ENCODE peak calls at places on chromosomes 5 and 9, in six cellular contexts. One of them, this sample, is unnamed.

GRCh38 chr5:17317499-17317898 is 100.1 kb downstream of the BASP1 start:
- DNase-seq in sciatic nerve: no peak
- DNase-seq in activated gamma-delta T cell treated with anti-CD3 and anti-CD28 coated beads, Interleukin-2, amount 50 U/mL, for 16 hours: no peak
- DNase-seq in GM06990: peak
- DNase-seq in T-helper 9 cell: no peak
- DNase-seq in ACHN: no peak
- DNase-seq in this sample: no peak

GRCh38 chr5:60597570-60597969 is 102.4 kb downstream of the DEPDC1B start:
- DNase-seq in sciatic nerve: no peak
- DNase-seq in activated gamma-delta T cell treated with anti-CD3 and anti-CD28 coated beads, Interleukin-2, amount 50 U/mL, for 16 hours: no peak
- DNase-seq in GM06990: peak
- DNase-seq in T-helper 9 cell: no peak
- DNase-seq in ACHN: no peak
- DNase-seq in this sample: no peak

GRCh38 chr9:73701415-73702057 is 549.9 kb downstream of the ANXA1 start:
- DNase-seq in sciatic nerve: no peak
- DNase-seq in activated gamma-delta T cell treated with anti-CD3 and anti-CD28 coated beads, Interleukin-2, amount 50 U/mL, for 16 hours: no peak
- DNase-seq in GM06990: no peak
- DNase-seq in T-helper 9 cell: no peak
- DNase-seq in ACHN: peak
- DNase-seq in this sample: no peak

GRCh38 chr9:100011062-100011681 is 87.6 kb downstream of the ERP44 start:
- DNase-seq in sciatic nerve: no peak
- DNase-seq in activated gamma-delta T cell treated with anti-CD3 and anti-CD28 coated beads, Interleukin-2, amount 50 U/mL, for 16 hours: peak
- DNase-seq in GM06990: peak
- DNase-seq in T-helper 9 cell: peak
- DNase-seq in ACHN: peak
- DNase-seq in this sample: no peak

GRCh38 chr5:148837383-148837782 is 11.0 kb downstream of the ADRB2 start:
- DNase-seq in sciatic nerve: no peak
- DNase-seq in activated gamma-delta T cell treated with anti-CD3 and anti-CD28 coated beads, Interleukin-2, amount 50 U/mL, for 16 hours: no peak
- DNase-seq in GM06990: no peak
- DNase-seq in T-helper 9 cell: no peak
- DNase-seq in ACHN: no peak
- DNase-seq in this sample: no peak

GRCh38 chr9:135776893-135777622 is 75.1 kb downstream of the KCNT1 start:
- DNase-seq in sciatic nerve: no peak
- DNase-seq in activated gamma-delta T cell treated with anti-CD3 and anti-CD28 coated beads, Interleukin-2, amount 50 U/mL, for 16 hours: no peak
- DNase-seq in GM06990: no peak
- DNase-seq in T-helper 9 cell: no peak
- DNase-seq in ACHN: no peak
- DNase-seq in this sample: no peak

GRCh38 chr5:5235685-5236084 is 95.6 kb downstream of the ADAMTS16 start:
- DNase-seq in sciatic nerve: no peak
- DNase-seq in activated gamma-delta T cell treated with anti-CD3 and anti-CD28 coated beads, Interleukin-2, amount 50 U/mL, for 16 hours: no peak
- DNase-seq in GM06990: no peak
- DNase-seq in T-helper 9 cell: no peak
- DNase-seq in ACHN: no peak
- DNase-seq in this sample: no peak

GRCh38 chr9:94656190-94656589 is 16.9 kb upstream of the FBP1 start:
- DNase-seq in sciatic nerve: no peak
- DNase-seq in activated gamma-delta T cell treated with anti-CD3 and anti-CD28 coated beads, Interleukin-2, amount 50 U/mL, for 16 hours: no peak
- DNase-seq in GM06990: peak
- DNase-seq in T-helper 9 cell: no peak
- DNase-seq in ACHN: no peak
- DNase-seq in this sample: no peak

GRCh38 chr9:122807271-122807900 is 7.5 kb downstream of the OR1K1 start:
- DNase-seq in sciatic nerve: no peak
- DNase-seq in activated gamma-delta T cell treated with anti-CD3 and anti-CD28 coated beads, Interleukin-2, amount 50 U/mL, for 16 hours: no peak
- DNase-seq in GM06990: no peak
- DNase-seq in T-helper 9 cell: no peak
- DNase-seq in ACHN: no peak
- DNase-seq in this sample: no peak

GRCh38 chr5:107743357-107744000 is 72.7 kb upstream of the EFNA5 start:
- DNase-seq in sciatic nerve: no peak
- DNase-seq in activated gamma-delta T cell treated with anti-CD3 and anti-CD28 coated beads, Interleukin-2, amount 50 U/mL, for 16 hours: no peak
- DNase-seq in GM06990: no peak
- DNase-seq in T-helper 9 cell: no peak
- DNase-seq in ACHN: peak
- DNase-seq in this sample: no peak

GRCh38 chr9:95078516-95078915 is 239.0 kb downstream of the FANCC start:
- DNase-seq in sciatic nerve: peak
- DNase-seq in activated gamma-delta T cell treated with anti-CD3 and anti-CD28 coated beads, Interleukin-2, amount 50 U/mL, for 16 hours: no peak
- DNase-seq in GM06990: no peak
- DNase-seq in T-helper 9 cell: no peak
- DNase-seq in ACHN: no peak
- DNase-seq in this sample: no peak

GRCh38 chr5:1207555-1207954 is 6.2 kb downstream of the SLC6A19 start:
- DNase-seq in sciatic nerve: no peak
- DNase-seq in activated gamma-delta T cell treated with anti-CD3 and anti-CD28 coated beads, Interleukin-2, amount 50 U/mL, for 16 hours: no peak
- DNase-seq in GM06990: no peak
- DNase-seq in T-helper 9 cell: no peak
- DNase-seq in ACHN: no peak
- DNase-seq in this sample: no peak

GRCh38 chr9:36870960-36871359 is 163.1 kb downstream of the PAX5 start:
- DNase-seq in sciatic nerve: no peak
- DNase-seq in activated gamma-delta T cell treated with anti-CD3 and anti-CD28 coated beads, Interleukin-2, amount 50 U/mL, for 16 hours: no peak
- DNase-seq in GM06990: no peak
- DNase-seq in T-helper 9 cell: no peak
- DNase-seq in ACHN: no peak
- DNase-seq in this sample: no peak

GRCh38 chr5:89457411-89458329 is 574.7 kb upstream of the MEF2C start:
- DNase-seq in sciatic nerve: no peak
- DNase-seq in activated gamma-delta T cell treated with anti-CD3 and anti-CD28 coated beads, Interleukin-2, amount 50 U/mL, for 16 hours: no peak
- DNase-seq in GM06990: no peak
- DNase-seq in T-helper 9 cell: no peak
- DNase-seq in ACHN: peak
- DNase-seq in this sample: no peak

GRCh38 chr9:97041898-97042297 is 3.0 kb upstream of the CTSV start:
- DNase-seq in sciatic nerve: no peak
- DNase-seq in activated gamma-delta T cell treated with anti-CD3 and anti-CD28 coated beads, Interleukin-2, amount 50 U/mL, for 16 hours: no peak
- DNase-seq in GM06990: no peak
- DNase-seq in T-helper 9 cell: no peak
- DNase-seq in ACHN: no peak
- DNase-seq in this sample: no peak

GRCh38 chr5:136123236-136123768 is 9.3 kb upstream of the SMAD5 start:
- DNase-seq in sciatic nerve: no peak
- DNase-seq in activated gamma-delta T cell treated with anti-CD3 and anti-CD28 coated beads, Interleukin-2, amount 50 U/mL, for 16 hours: no peak
- DNase-seq in GM06990: no peak
- DNase-seq in T-helper 9 cell: no peak
- DNase-seq in ACHN: no peak
- DNase-seq in this sample: no peak

GRCh38 chr5:143562935-143563334 is 159.4 kb upstream of the NR3C1 start:
- DNase-seq in sciatic nerve: no peak
- DNase-seq in activated gamma-delta T cell treated with anti-CD3 and anti-CD28 coated beads, Interleukin-2, amount 50 U/mL, for 16 hours: no peak
- DNase-seq in GM06990: no peak
- DNase-seq in T-helper 9 cell: no peak
- DNase-seq in ACHN: no peak
- DNase-seq in this sample: no peak

GRCh38 chr5:131769337-131769736 is 27.5 kb downstream of the FNIP1 start:
- DNase-seq in sciatic nerve: no peak
- DNase-seq in activated gamma-delta T cell treated with anti-CD3 and anti-CD28 coated beads, Interleukin-2, amount 50 U/mL, for 16 hours: no peak
- DNase-seq in GM06990: no peak
- DNase-seq in T-helper 9 cell: no peak
- DNase-seq in ACHN: no peak
- DNase-seq in this sample: no peak

GRCh38 chr5:150107909-150108447 is 21.6 kb upstream of the CSF1R start:
- DNase-seq in sciatic nerve: no peak
- DNase-seq in activated gamma-delta T cell treated with anti-CD3 and anti-CD28 coated beads, Interleukin-2, amount 50 U/mL, for 16 hours: no peak
- DNase-seq in GM06990: no peak
- DNase-seq in T-helper 9 cell: no peak
- DNase-seq in ACHN: no peak
- DNase-seq in this sample: no peak

GRCh38 chr5:69477170-69477569 is 15.4 kb upstream of the OCLN start:
- DNase-seq in sciatic nerve: no peak
- DNase-seq in activated gamma-delta T cell treated with anti-CD3 and anti-CD28 coated beads, Interleukin-2, amount 50 U/mL, for 16 hours: no peak
- DNase-seq in GM06990: no peak
- DNase-seq in T-helper 9 cell: no peak
- DNase-seq in ACHN: no peak
- DNase-seq in this sample: no peak

GRCh38 chr5:14718778-14719177 is 54.3 kb downstream of the OTULIN start:
- DNase-seq in sciatic nerve: no peak
- DNase-seq in activated gamma-delta T cell treated with anti-CD3 and anti-CD28 coated beads, Interleukin-2, amount 50 U/mL, for 16 hours: no peak
- DNase-seq in GM06990: no peak
- DNase-seq in T-helper 9 cell: no peak
- DNase-seq in ACHN: no peak
- DNase-seq in this sample: no peak

GRCh38 chr9:127045148-127045547 is 77.3 kb downstream of the ANGPTL2 start:
- DNase-seq in sciatic nerve: no peak
- DNase-seq in activated gamma-delta T cell treated with anti-CD3 and anti-CD28 coated beads, Interleukin-2, amount 50 U/mL, for 16 hours: no peak
- DNase-seq in GM06990: no peak
- DNase-seq in T-helper 9 cell: no peak
- DNase-seq in ACHN: no peak
- DNase-seq in this sample: no peak

GRCh38 chr5:66454186-66455078 is 141.8 kb upstream of the MAST4 start:
- DNase-seq in sciatic nerve: no peak
- DNase-seq in activated gamma-delta T cell treated with anti-CD3 and anti-CD28 coated beads, Interleukin-2, amount 50 U/mL, for 16 hours: no peak
- DNase-seq in GM06990: no peak
- DNase-seq in T-helper 9 cell: no peak
- DNase-seq in ACHN: no peak
- DNase-seq in this sample: no peak

GRCh38 chr5:6734243-6734695 is 21.0 kb downstream of the TENT4A start:
- DNase-seq in sciatic nerve: peak
- DNase-seq in activated gamma-delta T cell treated with anti-CD3 and anti-CD28 coated beads, Interleukin-2, amount 50 U/mL, for 16 hours: no peak
- DNase-seq in GM06990: no peak
- DNase-seq in T-helper 9 cell: no peak
- DNase-seq in ACHN: no peak
- DNase-seq in this sample: no peak

GRCh38 chr5:170069512-170069911 is 36.2 kb upstream of the FOXI1 start:
- DNase-seq in sciatic nerve: no peak
- DNase-seq in activated gamma-delta T cell treated with anti-CD3 and anti-CD28 coated beads, Interleukin-2, amount 50 U/mL, for 16 hours: no peak
- DNase-seq in GM06990: no peak
- DNase-seq in T-helper 9 cell: no peak
- DNase-seq in ACHN: no peak
- DNase-seq in this sample: no peak

GRCh38 chr5:135890867-135891266 is 4.8 kb downstream of the IL9 start:
- DNase-seq in sciatic nerve: no peak
- DNase-seq in activated gamma-delta T cell treated with anti-CD3 and anti-CD28 coated beads, Interleukin-2, amount 50 U/mL, for 16 hours: no peak
- DNase-seq in GM06990: no peak
- DNase-seq in T-helper 9 cell: no peak
- DNase-seq in ACHN: no peak
- DNase-seq in this sample: no peak

GRCh38 chr5:7705736-7706135 is 145.2 kb downstream of the CFAP90 start:
- DNase-seq in sciatic nerve: no peak
- DNase-seq in activated gamma-delta T cell treated with anti-CD3 and anti-CD28 coated beads, Interleukin-2, amount 50 U/mL, for 16 hours: no peak
- DNase-seq in GM06990: no peak
- DNase-seq in T-helper 9 cell: no peak
- DNase-seq in ACHN: no peak
- DNase-seq in this sample: no peak